ENCODE peak calls at places on chromosome 11, in seven cellular contexts. C is stromal cell of bone marrow, E is T-helper 2 cell, I is glomerular endothelial cell, H is germinal center, X is ureter, V is 8988T. Y is an unnamed sample.

GRCh38 chr11:28228196-28228595 is 120.0 kb downstream of the METTL15 start:
- DNase-seq in C (peak), X (no peak), V (no peak), E (no peak), I (no peak), H (no peak), Y (no peak)

GRCh38 chr11:45026835-45027234 is 76.2 kb upstream of the TP53I11 start:
- DNase-seq in X (no peak), C (no peak), V (no peak), H (no peak), I (no peak), E (no peak), Y (peak)

GRCh38 chr11:8354622-8355417 is 91.1 kb upstream of the LMO1 start:
- DNase-seq in V (no peak), I (no peak), H (no peak), X (no peak), E (no peak), C (no peak), Y (peak)

GRCh38 chr11:8773916-8774537 is 91.4 kb downstream of the RPL27A start:
- DNase-seq in E (no peak), C (no peak), V (no peak), H (no peak), X (no peak), I (no peak), Y (no peak)

GRCh38 chr11:58770627-58771457 is 39.1 kb upstream of the GLYAT start:
- DNase-seq in I (no peak), V (no peak), C (peak), H (no peak), E (no peak), X (no peak), Y (no peak)

GRCh38 chr11:36774603-36775002 is 176.6 kb upstream of the RAG2 start:
- DNase-seq in E (no peak), X (no peak), H (no peak), C (peak), I (no peak), V (no peak), Y (no peak)

GRCh38 chr11:8015753-8016239 is 28.7 kb downstream of the EIF3F start:
- DNase-seq in E (no peak), X (no peak), I (no peak), V (no peak), H (no peak), C (no peak), Y (no peak)

GRCh38 chr11:130213143-130213978 is 53.8 kb downstream of the ST14 start:
- DNase-seq in E (peak), C (no peak), I (no peak), X (peak), H (peak), V (peak), Y (peak)

GRCh38 chr11:117633976-117634755 is 162.8 kb downstream of the DSCAML1 start:
- DNase-seq in C (no peak), X (no peak), I (no peak), E (no peak), V (no peak), H (no peak), Y (no peak)

GRCh38 chr11:10351768-10352641 is 47.1 kb downstream of the ADM start:
- DNase-seq in E (no peak), X (peak), I (peak), H (no peak), V (no peak), C (peak), Y (peak)

GRCh38 chr11:70155386-70155785 is 47.7 kb upstream of the FADD start:
- DNase-seq in I (no peak), V (no peak), X (no peak), E (no peak), H (no peak), C (no peak), Y (no peak)

Y was measured in ecto neural progenitor cell.